ENCODE peak calls at places on chromosomes 13 and 19, in four cellular contexts. F is stimulated activated CD8-positive, alpha-beta memory T cell treated with anti-CD3 and anti-CD28 coated beads, Interleukin-4, amount 100 ng/mL, for 48 hours; O is T-helper 9 cell; Y is left lung. T is an unnamed sample.

GRCh38 chr13:95039415-95039814 is 261.8 kb downstream of the ABCC4 start:
- DNase-seq in F (no peak), O (no peak), Y (no peak), T (no peak)

GRCh38 chr19:14796021-14796420 is 17.7 kb upstream of the ADGRE2 start:
- DNase-seq in F (no peak), O (no peak), Y (no peak), T (no peak)

GRCh38 chr13:99854376-99854775 is 117.2 kb downstream of the ZIC5 start:
- DNase-seq in F (no peak), O (no peak), Y (no peak), T (no peak)

GRCh38 chr13:35768551-35768950 is 292.1 kb upstream of the MAB21L1 start:
- DNase-seq in F (no peak), O (no peak), Y (no peak), T (no peak)

GRCh38 chr13:90485441-90485840 is 862.0 kb upstream of the MIR17HG start:
- DNase-seq in F (no peak), O (no peak), Y (no peak), T (no peak)

GRCh38 chr19:16337809-16338469 is 13.3 kb downstream of the KLF2 start:
- DNase-seq in F (no peak), O (no peak), Y (no peak), T (no peak)

GRCh38 chr19:14113762-14114414 is 3.7 kb downstream of the PRKACA start:
- DNase-seq in F (peak; percentile 84), O (peak; percentile 55), Y (no peak), T (no peak)

GRCh38 chr13:26508885-26509284 is 48.6 kb upstream of the WASF3 start:
- DNase-seq in F (no peak), O (no peak), Y (peak; percentile 71), T (peak; percentile 57)

GRCh38 chr19:12156254-12157058 is at the start of gene ZNF625:
- DNase-seq in F (peak; percentile 67), O (no peak), Y (peak; percentile 91), T (peak; percentile 89)

GRCh38 chr19:5358173-5358800 is 17.7 kb upstream of the PTPRS start:
- DNase-seq in F (no peak), O (no peak), Y (no peak), T (no peak)

T was measured in ureter.